ENCODE peak calls at places on chromosomes 1 and 21, in nine cellular contexts. C, V, N, A, I, U, D, R and J are unnamed samples.

GRCh38 chr1:115539061-115539460 is 102.7 kb upstream of the VANGL1 start:
- DNase-seq in C (no peak), V (no peak), N (peak; percentile 92), A (no peak), I (no peak), U (no peak), D (peak; percentile 55), R (no peak), J (no peak)

GRCh38 chr1:219362702-219363101 is 189.0 kb downstream of the LYPLAL1 start:
- DNase-seq in C (no peak), V (no peak), N (no peak), A (no peak), I (no peak), U (no peak), D (no peak), R (no peak), J (no peak)

GRCh38 chr1:28160677-28161328 is 15.7 kb downstream of the PTAFR start:
- DNase-seq in C (no peak), V (no peak), N (peak; percentile 57), A (peak; percentile 45), I (no peak), U (no peak), D (peak; percentile 51), R (peak; percentile 46), J (no peak)

GRCh38 chr1:16207318-16208269 is 4.9 kb downstream of the ARHGEF19 start:
- DNase-seq in C (peak; percentile 67), V (no peak), N (no peak), A (no peak), I (no peak), U (no peak), D (no peak), R (no peak), J (peak; percentile 66)

GRCh38 chr21:42040411-42041180 is 30.4 kb upstream of the ZBTB21 start:
- DNase-seq in C (peak; percentile 36), V (peak; percentile 99), N (peak; percentile 99), A (no peak), I (peak; percentile 47), U (no peak), D (peak; percentile 59), R (no peak), J (no peak)

GRCh38 chr1:171563675-171564074 is 58.4 kb upstream of the MYOCOS start:
- DNase-seq in C (no peak), V (peak; percentile 46), N (peak; percentile 69), A (no peak), I (no peak), U (no peak), D (no peak), R (no peak), J (no peak)

GRCh38 chr21:34888569-34889286 is 160.4 kb downstream of the RUNX1 start:
- DNase-seq in C (peak; percentile 97), V (peak; percentile 78), N (peak; percentile 93), A (peak; percentile 95), I (no peak), U (peak; percentile 96), D (peak; percentile 95), R (peak; percentile 96), J (peak; percentile 98)

GRCh38 chr21:37700641-37701202 is 215.5 kb downstream of the KCNJ6 start:
- DNase-seq in C (peak; percentile 93), V (peak; percentile 29), N (peak; percentile 73), A (no peak), I (peak; percentile 15), U (peak; percentile 73), D (peak; percentile 40), R (no peak), J (no peak)

GRCh38 chr1:15141933-15142647 is 11.5 kb upstream of the TMEM51 start:
- DNase-seq in C (no peak), V (peak; percentile 52), N (peak; percentile 63), A (no peak), I (no peak), U (no peak), D (peak; percentile 85), R (no peak), J (no peak)

GRCh38 chr21:34886554-34887385 is 162.3 kb downstream of the RUNX1 start:
- DNase-seq in C (peak; percentile 60), V (no peak), N (no peak), A (peak; percentile 40), I (no peak), U (peak; percentile 43), D (no peak), R (peak; percentile 37), J (peak; percentile 77)

GRCh38 chr1:108049083-108049819 is 84.3 kb upstream of the VAV3 start:
- DNase-seq in C (peak; percentile 72), V (no peak), N (peak; percentile 12), A (peak; percentile 44), I (no peak), U (peak; percentile 27), D (peak; percentile 33), R (no peak), J (peak; percentile 69)

GRCh38 chr1:108053291-108054023 is 88.5 kb upstream of the VAV3 start:
- DNase-seq in C (no peak), V (no peak), N (peak; percentile 51), A (peak; percentile 20), I (no peak), U (no peak), D (peak; percentile 37), R (no peak), J (no peak)

GRCh38 chr1:108051625-108052382 is 86.8 kb upstream of the VAV3 start:
- DNase-seq in C (peak; percentile 62), V (no peak), N (no peak), A (no peak), I (no peak), U (peak; percentile 64), D (no peak), R (no peak), J (no peak)

GRCh38 chr1:108050134-108050533 is 85.2 kb upstream of the VAV3 start:
- DNase-seq in C (no peak), V (no peak), N (no peak), A (peak; percentile 62), I (no peak), U (no peak), D (peak; percentile 51), R (no peak), J (peak; percentile 66)

GRCh38 chr1:108050911-108051624 is 86.1 kb upstream of the VAV3 start:
- DNase-seq in C (peak; percentile 48), V (no peak), N (no peak), A (no peak), I (no peak), U (peak; percentile 45), D (no peak), R (no peak), J (no peak)
- H3K4me1 ChIP-seq in C (peaks cover 29% of the 10 kb centered on the region), V (peaks cover 4% of the 10 kb centered on the region), N (peaks cover 21% of the 10 kb centered on the region), A (no peaks in the 10 kb centered on the region), I (no peaks in the 10 kb centered on the region), U (peaks cover 24% of the 10 kb centered on the region), D (peaks cover 3% of the 10 kb centered on the region), R (no peaks in the 10 kb centered on the region), J (peaks cover 31% of the 10 kb centered on the region)

DNA sequence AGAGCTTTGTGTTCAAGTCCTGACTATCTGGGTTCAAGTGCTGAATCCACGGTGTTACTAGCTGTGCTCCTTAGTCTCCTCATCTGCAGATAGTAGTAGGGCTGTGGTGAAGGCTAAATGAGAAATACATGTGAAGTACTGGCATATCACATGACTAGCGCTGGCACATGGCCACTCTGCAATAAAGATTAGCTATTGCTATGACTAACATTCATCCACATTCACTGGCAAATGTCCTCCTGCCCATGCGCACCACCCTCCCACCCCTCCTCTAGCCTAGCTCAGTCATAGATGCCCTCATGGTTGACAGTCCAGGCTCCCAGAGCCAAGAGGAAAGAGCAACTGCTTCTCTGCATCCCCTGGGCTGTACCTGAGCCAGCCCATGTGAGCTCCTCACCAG is 8.5 kb upstream of the COL8A2 start:
- DNase-seq in C (no peak), V (peak; percentile 70), N (peak; percentile 84), A (peak; percentile 74), I (no peak), U (no peak), D (peak; percentile 67), R (peak; percentile 92), J (no peak)
- H3K27ac ChIP-seq in C (no peak overlapping the region), V (no peak overlapping the region), N (no peak overlapping the region), A (peak overlapping the region; percentile 77), I (no peak overlapping the region), U (no peak overlapping the region), D (no peak overlapping the region), R (peak overlapping the region; percentile 13), J (no peak overlapping the region)

GRCh38 chr21:39048574-39048973 is 134.7 kb downstream of the PSMG1 start:
- DNase-seq in C (no peak), V (peak; percentile 83), N (peak; percentile 77), A (no peak), I (no peak), U (no peak), D (no peak), R (no peak), J (no peak)

GRCh38 chr21:39047046-39047445 is 136.2 kb downstream of the PSMG1 start:
- DNase-seq in C (no peak), V (no peak), N (no peak), A (no peak), I (no peak), U (no peak), D (no peak), R (no peak), J (no peak)

GRCh38 chr21:39046236-39046911 is 136.9 kb downstream of the PSMG1 start:
- DNase-seq in C (no peak), V (no peak), N (no peak), A (no peak), I (no peak), U (no peak), D (no peak), R (no peak), J (no peak)

GRCh38 chr21:39050839-39051560 is 132.3 kb downstream of the PSMG1 start:
- DNase-seq in C (no peak), V (no peak), N (no peak), A (peak; percentile 56), I (no peak), U (no peak), D (no peak), R (no peak), J (no peak)

DNA sequence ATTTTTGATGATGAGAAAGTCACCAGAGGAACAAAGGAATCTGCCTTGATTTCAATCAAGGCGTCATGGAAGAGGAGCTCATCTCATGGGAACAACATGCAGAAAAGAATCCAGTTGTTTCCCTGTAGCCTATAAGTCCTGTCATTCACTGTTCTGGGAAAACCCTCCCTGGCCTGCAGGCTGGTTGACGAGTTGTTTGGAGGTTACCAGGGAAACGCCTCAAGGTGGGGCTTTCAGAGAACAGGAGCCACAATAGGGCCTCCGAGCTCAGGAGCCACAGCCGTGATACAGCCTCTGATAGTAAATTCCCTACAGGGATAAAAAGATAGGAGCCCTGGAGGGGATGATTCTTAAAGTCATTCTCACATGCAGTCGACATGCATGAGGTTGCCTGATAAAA is 135.2 kb downstream of the PSMG1 start:
- DNase-seq in C (peak; percentile 99), V (peak; percentile 99), N (peak; percentile 95), A (no peak), I (no peak), U (peak; percentile 71), D (peak; percentile 54), R (peak; percentile 65), J (no peak)
- H3K4me1 ChIP-seq in C (no peaks in the 10 kb centered on the region), V (peaks cover 59% of the 10 kb centered on the region), N (peaks cover 34% of the 10 kb centered on the region), A (peaks cover 9% of the 10 kb centered on the region), I (no peaks in the 10 kb centered on the region), U (peaks cover 9% of the 10 kb centered on the region), D (peaks cover 8% of the 10 kb centered on the region), R (no peaks in the 10 kb centered on the region), J (no peaks in the 10 kb centered on the region)

DNA sequence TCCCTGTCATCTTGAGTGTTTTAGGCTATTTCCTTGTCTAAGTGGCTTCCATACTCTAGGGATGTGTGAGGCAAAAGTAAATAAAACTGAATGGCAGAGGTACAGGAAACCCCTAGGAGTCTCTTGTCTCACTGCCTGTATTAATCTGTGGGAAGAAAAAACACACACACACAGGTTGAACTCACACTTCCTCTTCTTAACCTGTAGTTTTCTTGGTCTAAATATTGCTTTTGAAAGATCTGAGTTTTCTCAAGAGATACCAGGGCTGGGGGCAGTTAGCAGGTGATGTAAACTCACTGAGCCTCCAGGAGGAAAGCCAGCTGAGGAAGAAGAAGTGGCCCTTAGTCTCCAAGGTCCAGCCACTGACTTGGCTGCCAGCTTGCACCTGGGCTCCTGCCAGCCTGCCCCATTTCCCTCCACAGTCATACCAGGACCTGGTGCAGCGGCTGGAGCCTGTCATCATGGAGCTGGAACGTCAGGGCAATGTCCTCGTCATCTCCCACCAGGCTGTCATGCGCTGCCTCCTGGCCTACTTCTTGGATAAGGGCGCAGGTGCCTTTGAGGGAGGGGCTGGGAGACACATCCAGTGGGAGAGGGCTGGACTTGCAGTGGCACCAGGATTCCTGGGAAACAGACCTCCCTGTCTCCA is 16.9 kb downstream of the PFKFB2 start:
- DNase-seq in C (no peak), V (no peak), N (no peak), A (no peak), I (no peak), U (no peak), D (peak; percentile 83), R (no peak), J (no peak)
- H3K27ac ChIP-seq in C (no peak overlapping the region), V (no peak overlapping the region), N (no peak overlapping the region), A (no peak overlapping the region), I (no peak overlapping the region), U (no peak overlapping the region), D (peak overlapping the region; percentile 46), R (no peak overlapping the region), J (no peak overlapping the region)